ENCODE peak calls at places on chromosomes 7 and 10, in ten cellular contexts. B is T follicular helper cell; C is GM18507; O is MM.1S; P is left ventricle myocardium inferior; Q is upper lobe of right lung; Y is AG10803; T is NCI-H1105; F is stimulated activated CD8-positive, alpha-beta memory T cell treated with anti-CD3 and anti-CD28 coated beads, Interleukin-12 subunit alpha, Interleukin-12 subunit beta, amount 100 ng/mL, for 4 hours; S is CMK. W is an unnamed sample.

GRCh38 chr10:20633721-20634120 is 263.4 kb downstream of the NEBL start:
- DNase-seq in B (no peak), C (no peak), O (no peak), P (no peak), Q (no peak), Y (no peak), T (no peak), F (no peak), S (no peak), W (no peak)

GRCh38 chr10:94038024-94038423 is 44.3 kb downstream of the PLCE1 start:
- DNase-seq in B (no peak), C (no peak), O (no peak), P (no peak), Q (no peak), Y (peak; percentile 54), T (no peak), F (no peak), S (no peak), W (no peak)

GRCh38 chr7:76247938-76248337 is 46.2 kb downstream of the SRRM3 start:
- DNase-seq in B (no peak), C (no peak), O (no peak), P (no peak), Q (no peak), Y (no peak), T (no peak), F (no peak), S (no peak), W (no peak)

GRCh38 chr7:33831389-33832118 is 73.8 kb upstream of the BMPER start:
- DNase-seq in B (no peak), C (no peak), O (no peak), P (peak; percentile 29), Q (no peak), Y (peak; percentile 72), T (peak; percentile 23), F (no peak), S (no peak), W (peak; percentile 57)

GRCh38 chr7:151453326-151453791 is 13.4 kb upstream of the CRYGN start:
- DNase-seq in B (no peak), C (no peak), O (no peak), P (no peak), Q (peak; percentile 62), Y (no peak), T (no peak), F (no peak), S (no peak), W (peak; percentile 31)

GRCh38 chr10:74921744-74922143 is 95.3 kb downstream of the KAT6B start:
- DNase-seq in B (no peak), C (no peak), O (no peak), P (no peak), Q (no peak), Y (no peak), T (no peak), F (no peak), S (peak; percentile 44), W (no peak)

GRCh38 chr10:77716943-77717735 is 79.5 kb upstream of the KCNMA1 start:
- DNase-seq in B (no peak), C (no peak), O (no peak), P (no peak), Q (no peak), Y (peak; percentile 23), T (no peak), F (no peak), S (no peak), W (no peak)

GRCh38 chr7:75756340-75757297 is 15.4 kb downstream of the CCL26 start:
- DNase-seq in B (no peak), C (peak; percentile 28), O (peak; percentile 30), P (no peak), Q (no peak), Y (peak; percentile 44), T (no peak), F (no peak), S (no peak), W (no peak)

GRCh38 chr7:12884033-12884432 is 196.6 kb downstream of the ARL4A start:
- DNase-seq in B (no peak), C (no peak), O (no peak), P (no peak), Q (no peak), Y (no peak), T (no peak), F (no peak), S (no peak), W (no peak)

GRCh38 chr10:88243202-88243744 is 339.8 kb downstream of the RNLS start:
- DNase-seq in B (no peak), C (no peak), O (no peak), P (no peak), Q (no peak), Y (no peak), T (no peak), F (no peak), S (no peak), W (no peak)

GRCh38 chr7:157010588-157011332 is at the start of gene MNX1:
- DNase-seq in B (peak; percentile 19), C (peak; percentile 87), O (peak; percentile 97), P (peak; percentile 51), Q (peak; percentile 92), Y (no peak), T (peak; percentile 87), F (no peak), S (no peak), W (peak; percentile 64)

GRCh38 chr10:114312585-114312984 is 73.5 kb downstream of the VWA2 start:
- DNase-seq in B (no peak), C (no peak), O (no peak), P (no peak), Q (no peak), Y (no peak), T (no peak), F (no peak), S (no peak), W (no peak)

GRCh38 chr10:78164687-78165086 is 131.0 kb downstream of the RPS24 start:
- DNase-seq in B (no peak), C (no peak), O (no peak), P (no peak), Q (no peak), Y (no peak), T (no peak), F (no peak), S (no peak), W (no peak)

GRCh38 chr10:57952741-57953140 is 315.0 kb downstream of the IPMK start:
- DNase-seq in B (no peak), C (no peak), O (no peak), P (no peak), Q (no peak), Y (peak; percentile 72), T (no peak), F (no peak), S (no peak), W (no peak)

GRCh38 chr7:47678641-47679380 is 96.9 kb upstream of the TNS3 start:
- DNase-seq in B (no peak), C (no peak), O (no peak), P (no peak), Q (no peak), Y (no peak), T (no peak), F (no peak), S (no peak), W (no peak)

GRCh38 chr7:21425290-21425689 is 2.6 kb upstream of the SP4 start:
- DNase-seq in B (no peak), C (no peak), O (no peak), P (no peak), Q (no peak), Y (no peak), T (no peak), F (no peak), S (no peak), W (no peak)

GRCh38 chr7:56091591-56091990 is 1.2 kb downstream of the PHKG1 start:
- DNase-seq in B (no peak), C (no peak), O (no peak), P (peak; percentile 75), Q (no peak), Y (peak; percentile 63), T (no peak), F (no peak), S (no peak), W (peak; percentile 86)

GRCh38 chr10:122141821-122142651 is 129.1 kb upstream of the BTBD16 start:
- DNase-seq in B (no peak), C (no peak), O (no peak), P (peak; percentile 61), Q (no peak), Y (peak; percentile 60), T (no peak), F (no peak), S (no peak), W (peak; percentile 68)

GRCh38 chr7:132457658-132458057 is 118.6 kb downstream of the PLXNA4 start:
- DNase-seq in B (no peak), C (no peak), O (no peak), P (no peak), Q (no peak), Y (no peak), T (no peak), F (no peak), S (no peak), W (no peak)

GRCh38 chr7:25965405-25966123 is 186.4 kb upstream of the NFE2L3 start:
- DNase-seq in B (no peak), C (no peak), O (no peak), P (no peak), Q (no peak), Y (no peak), T (no peak), F (no peak), S (no peak), W (no peak)

GRCh38 chr7:27175626-27176342 is 1.7 kb upstream of the HOXA10 start:
- DNase-seq in B (no peak), C (no peak), O (no peak), P (peak; percentile 2), Q (peak; percentile 55), Y (no peak), T (no peak), F (no peak), S (no peak), W (no peak)

GRCh38 chr7:143979359-143979758 is 20.8 kb upstream of the OR6B1 start:
- DNase-seq in B (no peak), C (no peak), O (no peak), P (no peak), Q (no peak), Y (peak; percentile 80), T (no peak), F (no peak), S (no peak), W (no peak)

GRCh38 chr7:101547022-101547915 is 81.8 kb downstream of the MYL10 start:
- DNase-seq in B (no peak), C (no peak), O (no peak), P (no peak), Q (peak; percentile 53), Y (no peak), T (no peak), F (no peak), S (no peak), W (peak; percentile 29)

GRCh38 chr7:135877799-135878198 is 99.4 kb downstream of the MTPN start:
- DNase-seq in B (no peak), C (no peak), O (no peak), P (no peak), Q (no peak), Y (peak; percentile 58), T (peak; percentile 21), F (no peak), S (no peak), W (no peak)

GRCh38 chr7:111730476-111731300 is 168.4 kb upstream of the IMMP2L start:
- DNase-seq in B (no peak), C (no peak), O (peak; percentile 29), P (no peak), Q (no peak), Y (peak; percentile 31), T (peak; percentile 13), F (no peak), S (no peak), W (no peak)

GRCh38 chr10:130857631-130858295 is 453.8 kb downstream of the TCERG1L start:
- DNase-seq in B (no peak), C (no peak), O (no peak), P (no peak), Q (no peak), Y (no peak), T (no peak), F (no peak), S (no peak), W (no peak)

GRCh38 chr7:15674586-15674985 is 11.9 kb downstream of the MEOX2 start:
- DNase-seq in B (no peak), C (no peak), O (no peak), P (no peak), Q (no peak), Y (no peak), T (no peak), F (no peak), S (no peak), W (no peak)

GRCh38 chr7:127809285-127809702 is 157.3 kb downstream of the SND1 start:
- DNase-seq in B (no peak), C (no peak), O (no peak), P (no peak), Q (no peak), Y (peak; percentile 66), T (no peak), F (no peak), S (no peak), W (no peak)

W was measured in Right ventricle myocardium superior.